ENCODE peak calls at places on chromosomes 3 and 15, in four cellular contexts. X, C, W and G are unnamed samples.

GRCh38 chr3:140236836-140237476 is 302.0 kb downstream of the CLSTN2 start:
- DNase-seq in X (no peak), C (no peak), W (no peak), G (no peak)

GRCh38 chr15:100784493-100785180 is 95.0 kb upstream of the ALDH1A3 start:
- DNase-seq in X (no peak), C (peak; percentile 30), W (no peak), G (no peak)

GRCh38 chr3:27079427-27080105 is 289.6 kb downstream of the NEK10 start:
- DNase-seq in X (no peak), C (no peak), W (no peak), G (no peak)

GRCh38 chr3:160755776-160756304 is at the start of gene PPM1L:
- DNase-seq in X (peak; percentile 95), C (peak; percentile 85), W (peak; percentile 81), G (no peak)

GRCh38 chr15:52178765-52179164 is 12.4 kb downstream of the GNB5 start:
- DNase-seq in X (no peak), C (peak; percentile 77), W (no peak), G (no peak)

GRCh38 chr3:187946031-187946691 is 200.9 kb upstream of the BCL6 start:
- DNase-seq in X (no peak), C (no peak), W (no peak), G (no peak)

GRCh38 chr3:117117188-117117936 is 407.8 kb downstream of the TUSC7 start:
- DNase-seq in X (no peak), C (no peak), W (no peak), G (no peak)

GRCh38 chr3:161372321-161373260 is 1.3 kb upstream of the SPTSSB start:
- DNase-seq in X (peak; percentile 68), C (no peak), W (peak; percentile 47), G (no peak)

GRCh38 chr3:120853416-120853815 is 54.6 kb upstream of the STXBP5L start:
- DNase-seq in X (no peak), C (no peak), W (no peak), G (no peak)

GRCh38 chr15:91040851-91041250 is 18.5 kb upstream of the VPS33B start:
- DNase-seq in X (no peak), C (peak; percentile 36), W (no peak), G (no peak)

GRCh38 chr3:198027045-198027798 is 67.2 kb downstream of the LMLN start:
- DNase-seq in X (no peak), C (no peak), W (no peak), G (no peak)

GRCh38 chr3:6108957-6109356 is 752.0 kb upstream of the GRM7 start:
- DNase-seq in X (no peak), C (no peak), W (no peak), G (no peak)

GRCh38 chr3:45187597-45188210 is 38.4 kb downstream of the TMEM158 start:
- DNase-seq in X (peak; percentile 35), C (no peak), W (no peak), G (no peak)

GRCh38 chr3:193782280-193782654 is 189.3 kb downstream of the OPA1 start:
- DNase-seq in X (no peak), C (no peak), W (peak; percentile 44), G (no peak)

GRCh38 chr3:37163262-37164020 is 10.9 kb downstream of the LRRFIP2 start:
- DNase-seq in X (no peak), C (no peak), W (no peak), G (no peak)

GRCh38 chr3:131717493-131717892 is 214.7 kb upstream of the MRPL3 start:
- DNase-seq in X (no peak), C (no peak), W (no peak), G (no peak)

GRCh38 chr3:458614-459375 is 262.2 kb downstream of the CHL1 start:
- DNase-seq in X (no peak), C (no peak), W (no peak), G (no peak)

GRCh38 chr3:60034047-60034446 is 984.2 kb upstream of the CFAP20DC start:
- DNase-seq in X (no peak), C (no peak), W (no peak), G (no peak)

GRCh38 chr3:76083992-76084391 is 298.6 kb upstream of the ZNF717 start:
- DNase-seq in X (no peak), C (no peak), W (no peak), G (no peak)

GRCh38 chr15:88388702-88389101 is 78.5 kb downstream of the MRPL46 start:
- DNase-seq in X (no peak), C (no peak), W (no peak), G (no peak)

GRCh38 chr3:66415867-66416428 is 84.9 kb downstream of the LRIG1 start:
- DNase-seq in X (no peak), C (no peak), W (no peak), G (no peak)

GRCh38 chr3:61936344-61936937 is 375.1 kb downstream of the PTPRG start:
- DNase-seq in X (no peak), C (no peak), W (peak; percentile 33), G (no peak)

GRCh38 chr15:62250176-62250575 is 85.1 kb upstream of the C2CD4B start:
- DNase-seq in X (no peak), C (peak; percentile 72), W (no peak), G (no peak)

GRCh38 chr3:45185052-45185451 is 38.9 kb upstream of the CDCP1 start:
- DNase-seq in X (peak; percentile 8), C (no peak), W (no peak), G (no peak)

GRCh38 chr3:16761576-16761975 is 123.2 kb upstream of the PLCL2 start:
- DNase-seq in X (no peak), C (no peak), W (no peak), G (no peak)

GRCh38 chr3:80213076-80213475 is 445.3 kb upstream of the ROBO1 start:
- DNase-seq in X (no peak), C (no peak), W (no peak), G (no peak)

GRCh38 chr3:122461834-122462233 is 46.0 kb upstream of the WDR5B start:
- DNase-seq in X (no peak), C (no peak), W (no peak), G (no peak)

GRCh38 chr3:122464659-122465058 is 48.8 kb upstream of the WDR5B start:
- DNase-seq in X (no peak), C (no peak), W (no peak), G (no peak)

GRCh38 chr3:122456074-122456473 is 40.2 kb upstream of the WDR5B start:
- DNase-seq in X (no peak), C (no peak), W (no peak), G (no peak)

GRCh38 chr3:122457706-122458105 is 41.8 kb upstream of the WDR5B start:
- DNase-seq in X (no peak), C (no peak), W (no peak), G (no peak)

DNA sequence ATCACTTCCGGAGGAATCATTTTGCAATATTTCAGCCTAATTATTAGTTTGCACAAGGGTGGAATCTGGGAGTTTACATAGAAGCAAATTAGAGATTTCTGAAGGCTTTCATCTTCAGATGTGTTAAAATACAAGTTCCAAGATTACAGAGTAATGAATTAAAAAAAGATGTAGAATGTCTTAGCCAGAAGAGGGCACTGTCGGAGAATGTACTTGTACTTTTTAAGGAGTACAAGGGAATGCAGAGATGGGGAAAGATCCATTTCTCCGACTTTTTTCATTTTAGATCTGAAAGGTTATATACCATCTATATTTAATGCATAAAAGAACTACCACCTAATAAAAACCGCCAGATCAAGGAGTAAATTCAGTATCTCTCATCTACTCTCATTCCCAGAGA is 43.1 kb upstream of the WDR5B start:
- DNase-seq in X (no peak), C (no peak), W (no peak), G (no peak)
- TF ChIP-seq CTCF in X (no peak), C (peak; percentile 63), W (no peak), G (no peak)

DNA sequence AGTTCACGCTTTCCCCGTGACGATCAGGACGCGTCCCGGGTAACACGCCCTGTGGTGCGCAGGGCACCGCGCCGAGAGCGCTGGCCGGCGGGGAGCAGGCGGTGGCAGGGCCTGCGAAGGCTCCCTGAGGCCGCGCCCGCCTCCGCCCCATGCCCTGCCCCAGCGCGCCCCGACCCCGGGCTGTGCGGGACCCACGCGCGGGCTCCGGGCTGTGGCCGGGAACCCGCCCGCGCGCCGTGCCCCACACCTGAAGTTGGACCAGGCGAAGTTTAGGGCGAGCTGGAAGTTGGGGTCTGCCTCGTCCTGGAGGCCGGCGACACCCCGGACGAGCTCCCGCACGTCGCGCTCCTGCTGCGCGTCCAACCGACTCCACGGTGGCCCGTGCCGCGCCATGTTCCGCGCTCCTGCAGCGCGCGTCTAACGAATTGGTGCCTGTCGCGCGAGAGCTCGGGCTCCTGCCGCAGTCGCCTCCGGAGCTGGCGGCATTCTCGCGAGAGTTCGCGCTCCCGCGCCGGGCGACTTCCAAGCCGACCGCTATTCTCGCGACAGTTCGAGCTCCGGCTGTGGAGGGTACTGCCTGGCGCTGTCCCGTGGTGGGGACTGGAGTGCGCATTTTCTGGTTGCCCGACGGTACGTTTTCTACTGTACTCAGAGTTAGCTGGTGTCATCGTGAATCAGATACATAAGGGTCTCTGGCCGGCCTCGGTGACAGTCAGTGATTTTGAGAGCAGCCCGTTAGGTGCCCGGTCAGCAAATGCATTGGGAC is at the start of gene TUBGCP5:
- DNase-seq in X (peak; percentile 98), C (peak; percentile 100), W (peak; percentile 99), G (peak; percentile 82)
- TF ChIP-seq CTCF in X (peak; percentile 62), C (peak; percentile 42), W (peak; percentile 21), G (no peak)

DNA sequence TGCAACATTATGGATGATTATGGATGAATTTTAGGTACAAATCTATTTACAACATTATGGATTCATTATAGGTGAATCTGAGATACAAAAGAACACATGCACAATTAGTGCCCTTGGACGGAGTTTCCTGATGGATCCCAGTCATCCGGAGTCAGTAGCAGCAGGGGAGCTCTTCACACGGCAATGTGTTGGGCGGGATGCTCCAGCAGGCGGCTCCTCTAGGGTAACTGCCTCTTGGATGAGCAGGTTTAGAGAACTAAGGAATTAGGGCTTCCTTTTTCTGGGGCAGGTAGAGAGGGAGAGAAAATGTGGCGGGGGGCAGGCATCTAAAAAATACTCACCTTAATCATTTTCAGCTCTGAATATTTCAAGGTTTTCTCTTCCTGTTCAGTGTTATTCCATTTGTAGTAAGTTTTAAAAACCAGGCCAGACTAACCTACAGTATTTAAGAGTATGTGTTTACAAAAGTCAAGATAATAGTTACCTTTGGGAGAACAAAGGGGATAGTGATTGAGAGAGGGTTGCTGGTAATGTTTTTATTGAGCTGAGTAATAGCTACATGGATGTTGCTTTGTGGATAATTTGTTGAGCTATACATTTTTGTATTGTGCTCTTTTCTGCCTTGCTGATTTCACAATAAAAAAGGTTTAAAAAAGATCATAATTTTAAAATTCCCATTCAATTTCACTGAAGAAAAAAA is 27.4 kb upstream of the GOLM2 start:
- DNase-seq in X (no peak), C (no peak), W (no peak), G (no peak)
- TF ChIP-seq CTCF in X (no peak), C (peak; percentile 15), W (no peak), G (no peak)

GRCh38 chr3:20051123-20051806 is 11.0 kb downstream of the KAT2B start:
- DNase-seq in X (no peak), C (no peak), W (no peak), G (no peak)

GRCh38 chr3:20054549-20054987 is 14.3 kb downstream of the KAT2B start:
- DNase-seq in X (peak; percentile 80), C (no peak), W (no peak), G (peak; percentile 50)

GRCh38 chr3:20055020-20055775 is 15.0 kb downstream of the KAT2B start:
- DNase-seq in X (no peak), C (no peak), W (no peak), G (no peak)

GRCh38 chr3:20049275-20049674 is 9.0 kb downstream of the KAT2B start:
- DNase-seq in X (no peak), C (no peak), W (no peak), G (no peak)

DNA sequence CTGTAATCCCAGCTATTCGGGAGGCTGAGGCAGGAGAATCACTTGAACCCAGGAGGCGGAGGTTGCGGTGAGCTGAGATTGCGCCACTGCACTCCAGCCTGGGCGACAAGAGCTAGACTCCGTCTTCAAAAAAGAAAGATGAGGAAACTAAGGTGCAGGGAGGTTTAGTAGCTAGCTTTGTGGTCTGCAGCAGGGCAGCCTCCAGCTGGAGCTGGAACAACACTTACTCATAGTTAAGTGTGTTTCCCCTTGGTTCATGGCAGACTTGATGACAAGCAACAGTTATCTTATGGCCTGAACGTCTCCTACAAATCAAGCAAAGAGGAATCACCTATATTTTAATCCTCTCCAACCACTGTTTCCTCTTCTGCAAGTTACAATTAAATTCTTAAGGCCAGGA is 12.6 kb downstream of the KAT2B start:
- DNase-seq in X (no peak), C (no peak), W (no peak), G (no peak)
- TF ChIP-seq CTCF in X (no peak), C (no peak), W (no peak), G (no peak)